ENCODE peak calls at places on chromosomes 4 and X, in seven cellular contexts. O is stimulated activated CD8-positive, alpha-beta memory T cell treated with anti-CD3 and anti-CD28 coated beads, Interleukin-4, amount 100 ng/mL, for 4 hours; V is NCI-H1105; C is NCI-H524; N is NCI-H2029; G is GM04504; L is T-helper 1 cell. W is an unnamed sample.

GRCh38 chrX:129647588-129648410 is 7.0 kb downstream of the APLN start:
- DNase-seq in O (no peak), V (no peak), C (no peak), N (no peak), G (no peak), L (no peak), W (no peak)

GRCh38 chr4:138910201-138910913 is 105.2 kb upstream of the NOCT start:
- DNase-seq in O (no peak), V (peak), C (no peak), N (peak), G (no peak), L (no peak), W (peak)

GRCh38 chr4:150402968-150403367 is 179.0 kb upstream of the MAB21L2 start:
- DNase-seq in O (no peak), V (peak), C (peak), N (peak), G (no peak), L (no peak), W (peak)

GRCh38 chrX:80765226-80765625 is 44.5 kb downstream of the BRWD3 start:
- DNase-seq in O (no peak), V (no peak), C (no peak), N (no peak), G (peak), L (no peak), W (no peak)

GRCh38 chrX:8144925-8145324 is 26.1 kb downstream of the VCX2 start:
- DNase-seq in O (no peak), V (no peak), C (no peak), N (no peak), G (no peak), L (no peak), W (no peak)

GRCh38 chr4:94577136-94577535 is 125.4 kb downstream of the PDLIM5 start:
- DNase-seq in O (no peak), V (peak), C (peak), N (peak), G (peak), L (no peak), W (peak)

GRCh38 chrX:17376381-17377046 is 1.5 kb downstream of the NHS start:
- DNase-seq in O (no peak), V (no peak), C (peak), N (no peak), G (no peak), L (no peak), W (no peak)

GRCh38 chr4:129672941-129673340 is 577.0 kb downstream of the C4orf33 start:
- DNase-seq in O (no peak), V (no peak), C (no peak), N (no peak), G (no peak), L (no peak), W (no peak)

GRCh38 chrX:50691820-50692219 is 122.2 kb downstream of the SHROOM4 start:
- DNase-seq in O (no peak), V (peak), C (peak), N (no peak), G (peak), L (peak), W (peak)

GRCh38 chrX:136711147-136711546 is 63.2 kb downstream of the CD40LG start:
- DNase-seq in O (no peak), V (no peak), C (peak), N (no peak), G (no peak), L (no peak), W (no peak)

GRCh38 chr4:20272411-20272872 is 20.7 kb downstream of the SLIT2 start:
- DNase-seq in O (no peak), V (no peak), C (no peak), N (no peak), G (no peak), L (no peak), W (no peak)

GRCh38 chrX:38048886-38049285 is 42.5 kb downstream of the SYTL5 start:
- DNase-seq in O (no peak), V (no peak), C (no peak), N (no peak), G (no peak), L (no peak), W (no peak)

GRCh38 chr4:129384974-129385373 is 289.0 kb downstream of the C4orf33 start:
- DNase-seq in O (no peak), V (no peak), C (peak), N (no peak), G (no peak), L (no peak), W (no peak)

GRCh38 chr4:78149737-78150136 is 92.6 kb downstream of the FRAS1 start:
- DNase-seq in O (no peak), V (no peak), C (no peak), N (no peak), G (no peak), L (no peak), W (no peak)

GRCh38 chr4:186723207-186724047 is at the start of gene FAT1:
- DNase-seq in O (no peak), V (peak), C (peak), N (peak), G (no peak), L (no peak), W (peak)

GRCh38 chr4:101724093-101724492 is 66.4 kb upstream of the BANK1 start:
- DNase-seq in O (no peak), V (no peak), C (no peak), N (peak), G (no peak), L (no peak), W (no peak)

GRCh38 chr4:141375855-141376254 is 155.2 kb downstream of the ZNF330 start:
- DNase-seq in O (no peak), V (no peak), C (peak), N (peak), G (peak), L (no peak), W (peak)

GRCh38 chr4:153486281-153487151 is 20.4 kb downstream of the TMEM131L start:
- DNase-seq in O (no peak), V (no peak), C (no peak), N (no peak), G (peak), L (no peak), W (no peak)

GRCh38 chr4:167885872-167886271 is 206.5 kb upstream of the ANXA10 start:
- DNase-seq in O (no peak), V (no peak), C (no peak), N (no peak), G (no peak), L (no peak), W (no peak)

GRCh38 chr4:182194115-182194834 is 48.9 kb upstream of the TENM3 start:
- DNase-seq in O (no peak), V (no peak), C (no peak), N (no peak), G (no peak), L (no peak), W (no peak)

GRCh38 chr4:78022517-78022916 is 34.6 kb upstream of the FRAS1 start:
- DNase-seq in O (no peak), V (peak), C (no peak), N (no peak), G (no peak), L (no peak), W (peak)

GRCh38 chr4:149345424-149345823 is 470.2 kb downstream of the IQCM start:
- DNase-seq in O (no peak), V (no peak), C (no peak), N (no peak), G (no peak), L (no peak), W (no peak)

GRCh38 chrX:20116575-20117240 is at the start of gene MAP7D2:
- DNase-seq in O (no peak), V (no peak), C (peak), N (no peak), G (no peak), L (no peak), W (no peak)

GRCh38 chrX:140050906-140051305 is 85.6 kb upstream of the CXorf66 start:
- DNase-seq in O (no peak), V (no peak), C (peak), N (no peak), G (no peak), L (no peak), W (no peak)

GRCh38 chrX:154458116-154458953 is at the start of gene PLXNA3:
- DNase-seq in O (no peak), V (peak), C (peak), N (no peak), G (no peak), L (peak), W (peak)

GRCh38 chr4:175440776-175441175 is 371.3 kb downstream of the GPM6A start:
- DNase-seq in O (no peak), V (no peak), C (no peak), N (no peak), G (no peak), L (no peak), W (no peak)

GRCh38 chr4:98996056-98996941 is 778 bp downstream of the METAP1 start:
- DNase-seq in O (no peak), V (peak), C (peak), N (peak), G (peak), L (no peak), W (no peak)

GRCh38 chr4:120921456-120922389 is 803 bp downstream of the PRDM5 start:
- DNase-seq in O (no peak), V (peak), C (peak), N (peak), G (peak), L (no peak), W (peak)

GRCh38 chr4:172758586-172759340 is 409.8 kb upstream of the GALNT7 start:
- DNase-seq in O (no peak), V (no peak), C (no peak), N (no peak), G (peak), L (no peak), W (no peak)

GRCh38 chrX:103656623-103657022 is 27.8 kb downstream of the TCEAL1 start:
- DNase-seq in O (no peak), V (no peak), C (no peak), N (no peak), G (peak), L (no peak), W (no peak)

GRCh38 chr4:147247577-147247976 is 233.3 kb upstream of the EDNRA start:
- DNase-seq in O (no peak), V (no peak), C (no peak), N (no peak), G (no peak), L (no peak), W (no peak)

GRCh38 chr4:18105023-18106011 is 83.8 kb upstream of the LCORL start:
- DNase-seq in O (no peak), V (no peak), C (no peak), N (no peak), G (no peak), L (no peak), W (no peak)

GRCh38 chr4:145818001-145818400 is 120.6 kb downstream of the ZNF827 start:
- DNase-seq in O (no peak), V (no peak), C (no peak), N (no peak), G (no peak), L (no peak), W (no peak)

GRCh38 chr4:94453534-94453963 is 1.8 kb downstream of the PDLIM5 start:
- DNase-seq in O (no peak), V (no peak), C (no peak), N (no peak), G (no peak), L (no peak), W (no peak)